ENCODE peak calls at places on chromosomes 4 and X, in five cellular contexts. J is prostate gland, Q is IMR-90, I is iPS DF 6.9, A is coronary artery. D is an unnamed sample.

GRCh38 chrX:28719620-28720019 is 132.4 kb downstream of the IL1RAPL1 start:
- DNase-seq in A (no peak), I (no peak), J (no peak), Q (no peak), D (no peak)

GRCh38 chr4:151484396-151485102 is 75.6 kb downstream of the FHIP1A start:
- DNase-seq in Q (peak; percentile 77), I (peak; percentile 72), J (no peak), A (no peak), D (peak; percentile 2)

GRCh38 chr4:67931256-67931655 is 32.0 kb downstream of the TMPRSS11A start:
- DNase-seq in J (no peak), Q (no peak), A (no peak), I (no peak), D (no peak)

GRCh38 chr4:53185853-53186590 is 179.8 kb downstream of the SCFD2 start:
- DNase-seq in J (no peak), I (no peak), A (no peak), Q (peak; percentile 85), D (no peak)

GRCh38 chrX:40931921-40932320 is 153.3 kb upstream of the USP9X start:
- DNase-seq in A (no peak), I (no peak), J (no peak), Q (no peak), D (no peak)

GRCh38 chr4:107034091-107034698 is 1.9 kb downstream of the DKK2 start:
- DNase-seq in I (no peak), Q (no peak), A (no peak), J (peak; percentile 4), D (peak; percentile 64)

GRCh38 chr4:107794001-107794400 is 30.7 kb upstream of the SGMS2 start:
- DNase-seq in Q (no peak), I (no peak), J (no peak), A (no peak), D (no peak)

GRCh38 chr4:59855630-59856352 is 1344.3 kb upstream of the ADGRL3 start:
- DNase-seq in I (no peak), J (no peak), A (no peak), Q (no peak), D (no peak)

GRCh38 chrX:40579880-40580536 is 762 bp upstream of the ATP6AP2 start:
- DNase-seq in J (no peak), A (no peak), I (no peak), Q (no peak), D (no peak)

GRCh38 chr4:169404959-169405358 is 134.2 kb upstream of the SH3RF1 start:
- DNase-seq in J (no peak), I (no peak), A (no peak), Q (peak; percentile 26), D (no peak)

GRCh38 chrX:109635151-109635550 is 10.2 kb upstream of the KCNE5 start:
- DNase-seq in A (no peak), I (peak; percentile 5), Q (peak; percentile 5), J (no peak), D (no peak)

GRCh38 chrX:69150294-69150960 is 14.8 kb downstream of the PJA1 start:
- DNase-seq in A (no peak), I (no peak), J (no peak), Q (no peak), D (no peak)

GRCh38 chr4:182188622-182189021 is 54.6 kb upstream of the TENM3 start:
- DNase-seq in I (no peak), J (no peak), A (no peak), Q (peak; percentile 54), D (no peak)

GRCh38 chr4:1691737-1692373 is 7.7 kb upstream of the FAM53A start:
- DNase-seq in Q (no peak), I (no peak), J (no peak), A (no peak), D (no peak)

DNA sequence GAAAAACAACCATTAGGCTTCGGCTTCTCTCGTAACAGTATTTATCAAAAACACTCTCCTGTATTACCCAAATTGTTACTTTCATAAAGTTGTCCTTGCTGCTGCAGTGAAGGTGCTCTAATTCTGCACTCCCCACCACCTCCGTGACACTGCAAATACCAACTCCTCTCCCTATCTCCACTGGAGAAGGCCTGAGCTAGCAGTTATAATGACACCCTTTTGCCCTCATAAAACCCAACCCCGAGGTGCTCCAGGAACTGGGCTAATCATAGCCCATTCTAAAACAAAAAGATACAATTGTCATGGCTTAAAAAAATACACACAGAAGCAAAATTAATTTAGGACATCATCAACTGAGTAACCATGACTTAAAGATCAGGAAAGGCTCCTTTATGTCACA is 59.2 kb downstream of the MAP7D2 start:
- DNase-seq in I (no peak), A (no peak), J (no peak), Q (no peak), D (no peak)
- H3K27ac ChIP-seq in I (no peak overlapping the region), A (no peak overlapping the region), J (no peak overlapping the region), Q (no peak overlapping the region), D (no peak overlapping the region)

DNA sequence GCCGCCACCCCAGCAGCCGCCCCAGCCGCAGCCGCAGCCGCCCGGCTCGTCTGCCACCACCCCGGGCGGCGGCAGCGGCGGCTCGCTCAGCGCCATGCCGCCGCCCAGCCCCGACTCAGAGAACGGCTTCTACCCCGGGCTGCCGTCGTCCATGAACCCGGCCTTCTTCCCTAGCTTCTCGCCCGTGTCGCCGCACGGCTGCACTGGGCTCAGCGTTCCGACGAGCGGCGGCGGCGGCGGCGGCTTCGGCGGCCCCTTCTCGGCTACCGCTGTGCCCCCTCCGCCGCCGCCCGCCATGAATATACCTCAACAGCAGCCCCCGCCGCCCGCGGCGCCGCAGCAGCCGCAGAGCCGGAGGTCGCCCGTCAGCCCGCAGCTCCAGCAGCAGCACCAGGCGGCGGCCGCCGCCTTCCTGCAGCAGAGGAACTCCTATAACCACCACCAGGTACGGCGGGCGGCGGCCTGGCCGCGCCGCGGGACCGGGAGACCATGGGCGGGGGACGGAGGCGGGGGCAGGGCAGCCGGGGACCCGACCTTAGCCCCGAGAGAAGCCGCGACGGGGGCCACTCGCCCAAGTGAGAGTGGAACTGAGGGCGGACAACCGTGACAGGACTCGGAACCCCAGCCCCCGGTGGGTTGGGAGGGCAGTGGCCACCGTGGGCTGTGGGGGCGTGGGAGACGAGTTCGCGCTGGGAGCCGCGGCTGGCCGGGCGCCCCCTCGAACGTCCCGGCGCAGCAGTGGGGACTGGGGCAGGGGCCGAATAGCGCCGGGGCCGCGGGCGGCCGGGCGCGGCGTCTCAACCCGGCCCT is 1.8 kb downstream of the CPEB2 start:
- DNase-seq in Q (no peak), J (peak; percentile 30), I (no peak), A (peak; percentile 75), D (peak; percentile 27)
- H3K27ac ChIP-seq in Q (peak overlapping the region; percentile 78), J (peak overlapping the region; percentile 100), I (no peak overlapping the region), A (peak overlapping the region; percentile 100), D (no peak overlapping the region)

GRCh38 chr4:118753685-118754084 is 68.5 kb downstream of the METTL14 start:
- DNase-seq in Q (no peak), I (no peak), J (no peak), A (no peak), D (no peak)

GRCh38 chr4:118754890-118755289 is 69.7 kb downstream of the METTL14 start:
- DNase-seq in I (no peak), Q (no peak), A (no peak), J (no peak), D (no peak)

GRCh38 chr4:118751634-118752293 is 66.6 kb downstream of the METTL14 start:
- DNase-seq in Q (peak; percentile 55), I (no peak), A (no peak), J (no peak), D (no peak)

GRCh38 chr4:118752551-118752950 is 67.4 kb downstream of the METTL14 start:
- DNase-seq in A (no peak), I (no peak), Q (no peak), J (no peak), D (no peak)

GRCh38 chr4:118753096-118753495 is 67.9 kb downstream of the METTL14 start:
- DNase-seq in I (no peak), Q (no peak), A (no peak), J (no peak), D (no peak)
- H3K27ac ChIP-seq in I (no peak overlapping the region), Q (peak overlapping the region; percentile 56), A (no peak overlapping the region), J (no peak overlapping the region), D (no peak overlapping the region)

GRCh38 chr4:37890501-37891220 is at the start of gene TBC1D1:
- DNase-seq in A (peak; percentile 90), J (peak; percentile 74), Q (no peak), I (no peak), D (peak; percentile 12)
- H3K27ac ChIP-seq in A (peak within 1 kb of the TSS; percentile 98), J (peak within 1 kb of the TSS; percentile 81), Q (no peak within 1 kb of the TSS), I (no peak within 1 kb of the TSS), D (no peak within 1 kb of the TSS)

GRCh38 chr4:74055096-74055495 is 16.6 kb upstream of the CXCL3 start:
- DNase-seq in J (no peak), A (no peak), Q (no peak), I (no peak), D (no peak)

GRCh38 chr4:74056114-74056857 is 17.8 kb upstream of the CXCL3 start:
- DNase-seq in I (no peak), A (no peak), J (no peak), Q (peak; percentile 52), D (no peak)

GRCh38 chr4:74055498-74055897 is 17.0 kb upstream of the CXCL3 start:
- DNase-seq in I (no peak), A (no peak), J (no peak), Q (no peak), D (no peak)

GRCh38 chr4:74056858-74057562 is 18.5 kb upstream of the CXCL3 start:
- DNase-seq in A (no peak), J (no peak), Q (peak; percentile 95), I (no peak), D (no peak)

DNA sequence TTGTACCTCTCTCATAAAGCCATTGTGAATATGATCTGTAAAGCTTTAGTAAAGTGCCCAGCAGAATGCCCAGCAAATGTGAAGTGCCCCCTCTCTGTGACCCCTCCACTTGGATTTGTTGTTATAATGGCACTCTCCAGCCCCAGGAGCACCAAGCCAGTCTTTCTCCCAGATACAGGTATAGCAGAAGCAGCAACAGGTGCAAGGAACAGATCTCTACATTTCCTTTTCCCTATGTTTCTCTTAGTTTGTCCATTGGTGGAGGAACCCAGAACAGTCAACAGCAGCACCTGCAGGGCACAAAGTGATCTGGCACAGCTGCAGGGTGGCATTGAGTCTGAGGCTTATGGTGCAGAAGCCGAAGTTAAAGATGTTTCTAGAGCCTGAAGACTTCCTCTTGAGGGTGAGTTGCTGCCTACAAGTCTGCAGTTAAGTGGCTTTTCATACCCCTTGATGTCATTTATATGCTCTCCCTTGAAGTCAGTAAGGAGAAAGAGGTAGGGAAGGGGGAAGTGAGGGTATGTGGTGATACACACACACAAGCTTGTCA is 16.1 kb upstream of the CXCL3 start:
- DNase-seq in A (no peak), Q (no peak), I (no peak), J (no peak), D (no peak)
- H3K27ac ChIP-seq in A (no peak overlapping the region), Q (no peak overlapping the region), I (no peak overlapping the region), J (no peak overlapping the region), D (no peak overlapping the region)

DNA sequence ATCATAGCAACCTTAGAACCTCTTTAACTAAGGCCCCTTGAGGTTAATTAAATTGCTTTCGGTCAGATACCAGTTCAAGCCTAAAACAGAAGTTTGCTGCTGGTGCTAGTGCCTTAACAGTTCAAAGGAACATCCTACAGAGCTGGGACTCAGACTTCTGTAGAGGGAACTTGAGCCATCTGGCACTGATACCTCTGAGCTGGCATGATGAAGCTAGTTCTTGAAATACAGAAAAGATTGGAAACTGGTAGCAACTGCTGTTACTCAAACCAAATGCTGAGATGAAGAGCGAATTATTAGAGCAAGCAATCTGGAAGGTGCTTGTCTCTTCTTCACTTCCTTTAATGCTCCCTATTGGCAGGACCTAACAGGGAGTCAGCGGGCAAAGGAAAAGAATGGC is 299.1 kb downstream of the PDGFC start:
- DNase-seq in I (no peak), J (no peak), Q (no peak), A (no peak), D (no peak)
- H3K27ac ChIP-seq in I (no peak overlapping the region), J (no peak overlapping the region), Q (no peak overlapping the region), A (no peak overlapping the region), D (no peak overlapping the region)

D was measured in neuronal stem cell.